ENCODE peak calls at places on chromosomes 13 and 19, in five cellular contexts. L, K, E, W and G are unnamed samples.
A peak's percentile ranks its signal among the peaks of the same experiment; 100 is the strongest.

GRCh38 chr13:110907951-110908898 is 6.6 kb downstream of the ANKRD10 start:
- DNase-seq in W (peak; percentile 26), L (peak; percentile 35), K (no peak), E (no peak), G (no peak)

GRCh38 chr19:51257471-51257870 is 6.6 kb downstream of the SIGLECL1 start:
- DNase-seq in W (no peak), L (no peak), E (no peak), K (no peak), G (no peak)

GRCh38 chr19:11323601-11324078 is 15.8 kb downstream of the RAB3D start:
- DNase-seq in W (no peak), E (no peak), L (no peak), K (no peak), G (no peak)

GRCh38 chr13:95588721-95589120 is 36.2 kb downstream of the CLDN10 start:
- DNase-seq in E (peak; percentile 16), L (peak; percentile 62), W (peak; percentile 39), K (no peak), G (no peak)

GRCh38 chr13:93055233-93055632 is 171.4 kb upstream of the GPC6 start:
- DNase-seq in L (no peak), W (no peak), E (no peak), K (no peak), G (no peak)

GRCh38 chr19:45200614-45201013 is 22.0 kb downstream of the BLOC1S3 start:
- DNase-seq in K (no peak), L (peak; percentile 67), W (peak; percentile 40), E (peak; percentile 25), G (peak; percentile 31)

GRCh38 chr19:20422616-20423205 is 142.9 kb downstream of the ZNF737 start:
- DNase-seq in K (no peak), L (no peak), E (no peak), W (peak; percentile 3), G (no peak)

GRCh38 chr13:112124100-112124499 is 57.2 kb downstream of the SOX1 start:
- DNase-seq in K (no peak), L (no peak), E (no peak), W (no peak), G (no peak)

GRCh38 chr13:45280751-45281634 is 60.0 kb downstream of the TPT1 start:
- DNase-seq in E (no peak), W (peak; percentile 74), L (peak; percentile 79), K (peak; percentile 48), G (peak; percentile 38)

GRCh38 chr19:15779756-15780476 is 7.5 kb upstream of the OR10H5 start:
- DNase-seq in L (peak; percentile 32), K (no peak), E (no peak), W (peak; percentile 21), G (no peak)

GRCh38 chr13:84362777-84363176 is 480.5 kb upstream of the SLITRK1 start:
- DNase-seq in W (peak; percentile 28), K (no peak), L (peak; percentile 40), E (no peak), G (no peak)

GRCh38 chr19:40517248-40517647 is 50.4 kb downstream of the SPTBN4 start:
- DNase-seq in W (no peak), E (no peak), L (no peak), K (no peak), G (no peak)

GRCh38 chr19:36046443-36047050 is 7.5 kb downstream of the THAP8 start:
- DNase-seq in K (no peak), W (peak; percentile 24), E (no peak), L (peak; percentile 52), G (no peak)

GRCh38 chr13:25232937-25233515 is 54.3 kb downstream of the MTMR6 start:
- DNase-seq in E (peak; percentile 9), W (peak; percentile 32), K (peak; percentile 60), L (peak; percentile 38), G (no peak)

GRCh38 chr13:42720858-42721219 is 60.5 kb upstream of the FAM216B start:
- DNase-seq in E (no peak), L (no peak), K (no peak), W (no peak), G (no peak)

GRCh38 chr13:47548294-47548825 is 452.7 kb downstream of the SUCLA2 start:
- DNase-seq in E (no peak), L (no peak), W (no peak), K (no peak), G (no peak)

GRCh38 chr13:113759525-113760137 is 605 bp downstream of the TMEM255B start:
- DNase-seq in K (no peak), E (no peak), L (peak; percentile 16), W (no peak), G (no peak)

GRCh38 chr19:38173324-38174041 is 50.5 kb downstream of the DPF1 start:
- DNase-seq in L (peak; percentile 74), E (no peak), K (no peak), W (peak; percentile 84), G (peak; percentile 14)

GRCh38 chr19:30520735-30521479 is 148.7 kb downstream of the ZNF536 start:
- DNase-seq in L (no peak), K (no peak), W (no peak), E (no peak), G (no peak)

GRCh38 chr13:44934724-44935123 is 54.5 kb downstream of the NUFIP1 start:
- DNase-seq in L (peak; percentile 59), E (no peak), K (no peak), W (peak; percentile 77), G (no peak)

GRCh38 chr19:44696939-44697669 is 1.8 kb upstream of the CEACAM16 start:
- DNase-seq in L (no peak), W (no peak), K (no peak), E (no peak), G (no peak)

GRCh38 chr13:108269601-108270328 is at the start of gene TNFSF13B:
- DNase-seq in E (no peak), W (peak; percentile 40), K (peak; percentile 34), L (peak; percentile 62), G (no peak)

GRCh38 chr13:21885714-21886224 is 214.9 kb downstream of the FGF9 start:
- DNase-seq in K (no peak), L (no peak), E (no peak), W (no peak), G (no peak)

GRCh38 chr13:49300716-49301589 is 53.2 kb downstream of the CDADC1 start:
- DNase-seq in E (peak; percentile 62), W (peak; percentile 71), K (peak; percentile 90), L (peak; percentile 82), G (peak; percentile 40)

GRCh38 chr19:31908486-31909255 is 436.7 kb upstream of the ZNF507 start:
- DNase-seq in W (no peak), E (no peak), K (no peak), L (no peak), G (no peak)

GRCh38 chr19:38162632-38163031 is 61.4 kb downstream of the DPF1 start:
- DNase-seq in L (no peak), E (no peak), W (no peak), K (no peak), G (no peak)

GRCh38 chr13:98050041-98050466 is 92.8 kb upstream of the FARP1 start:
- DNase-seq in E (no peak), W (no peak), K (no peak), L (no peak), G (no peak)

GRCh38 chr19:35249848-35250711 is 1.3 kb downstream of the LSR start:
- DNase-seq in K (no peak), E (no peak), L (no peak), W (no peak), G (no peak)

GRCh38 chr13:36341718-36342117 is 4.5 kb downstream of the SPART start:
- DNase-seq in K (no peak), L (peak; percentile 45), W (peak; percentile 53), E (no peak), G (no peak)

GRCh38 chr13:72204291-72204690 is 337.3 kb upstream of the DACH1 start:
- DNase-seq in L (peak; percentile 5), K (no peak), E (no peak), W (peak; percentile 69), G (peak; percentile 16)

GRCh38 chr13:38641164-38641948 is 45.5 kb upstream of the FREM2 start:
- DNase-seq in E (no peak), W (peak; percentile 0), L (no peak), K (no peak), G (no peak)

GRCh38 chr19:33419763-33420080 is 46.2 kb downstream of the CEBPG start:
- DNase-seq in E (no peak), K (no peak), L (no peak), W (no peak), G (no peak)

GRCh38 chr19:39248806-39249205 is at the start of gene IFNL4:
- DNase-seq in W (no peak), L (no peak), E (no peak), K (no peak), G (no peak)

GRCh38 chr19:5563008-5563431 is 4.7 kb downstream of the TINCR start:
- DNase-seq in L (no peak), W (no peak), E (no peak), K (no peak), G (no peak)
- TF ChIP-seq CTCF in L (no peak), W (no peak), E (peak; percentile 26), K (peak; percentile 18), G (no peak)

DNA sequence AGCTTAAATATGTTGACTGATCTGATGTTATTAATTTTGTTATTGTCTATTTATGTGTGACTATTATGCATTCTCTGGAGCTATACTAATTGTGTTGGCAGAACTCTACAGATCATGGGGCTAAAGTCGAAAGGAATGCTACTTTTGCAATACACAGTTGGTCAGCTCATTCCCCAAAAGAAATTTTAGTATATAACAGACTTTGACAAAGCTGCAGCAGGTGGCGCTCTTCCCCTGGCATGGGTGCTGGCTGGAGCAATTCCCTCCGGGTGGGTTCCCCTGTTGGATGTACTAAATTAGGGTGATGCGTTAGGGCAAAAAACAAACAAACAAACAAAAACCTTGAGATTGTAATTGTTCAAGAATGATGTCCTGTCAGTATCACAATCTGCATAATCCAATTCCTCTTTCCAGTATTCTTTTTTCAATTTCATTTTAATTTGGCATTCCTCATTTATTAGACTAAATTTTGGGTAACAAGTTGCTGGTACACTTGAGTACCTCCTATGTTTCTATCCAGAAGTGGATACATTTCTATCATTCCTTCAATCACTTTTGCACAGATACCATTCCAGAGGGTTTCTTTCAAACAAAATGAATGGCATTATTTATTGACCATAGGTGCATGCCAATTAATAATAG is 322.8 kb upstream of the EDNRB start:
- DNase-seq in L (peak; percentile 26), E (no peak), K (peak; percentile 41), W (peak; percentile 51), G (no peak)
- TF ChIP-seq CTCF in L (peak; percentile 59), E (peak; percentile 65), K (peak; percentile 87), W (peak; percentile 55), G (peak; percentile 55)

GRCh38 chr13:80029170-80029569 is 311.8 kb downstream of the SPRY2 start:
- DNase-seq in W (no peak), K (no peak), L (no peak), E (no peak), G (no peak)

GRCh38 chr13:80033286-80033685 is 307.6 kb downstream of the SPRY2 start:
- DNase-seq in L (no peak), W (no peak), E (no peak), K (no peak), G (no peak)

GRCh38 chr13:80035096-80035495 is 305.8 kb downstream of the SPRY2 start:
- DNase-seq in W (no peak), L (peak; percentile 74), K (no peak), E (no peak), G (no peak)

GRCh38 chr13:80030491-80030890 is 310.4 kb downstream of the SPRY2 start:
- DNase-seq in K (no peak), E (peak; percentile 29), L (no peak), W (peak; percentile 17), G (no peak)
- TF ChIP-seq CTCF in K (no peak), E (peak; percentile 31), L (no peak), W (peak; percentile 24), G (peak; percentile 16)

GRCh38 chr19:13286195-13286985 is 136.2 kb downstream of the IER2 start:
- DNase-seq in W (no peak), L (no peak), K (no peak), E (no peak), G (no peak)
- TF ChIP-seq CTCF in W (no peak), L (no peak), K (no peak), E (no peak), G (no peak)